ENCODE peak calls at places on chromosomes 4 and X, in seven cellular contexts. F is body of pancreas, O is BJ, B is pancreas, Z is tibial nerve, X is astrocyte of the spinal cord, A is HFF-Myc. J is an unnamed sample.

GRCh38 chr4:105399535-105400161 is 74.2 kb downstream of the PPA2 start:
- DNase-seq in X (peak), B (no peak), F (no peak), Z (no peak), O (peak), A (peak), J (peak)

GRCh38 chrX:68440940-68441339 is 7.6 kb upstream of the OPHN1 start:
- DNase-seq in X (peak), A (peak), F (peak), Z (peak), B (peak), O (no peak), J (peak)

GRCh38 chr4:143382539-143382938 is 45.9 kb downstream of the GAB1 start:
- DNase-seq in B (no peak), F (no peak), Z (no peak), O (no peak), A (no peak), X (peak), J (no peak)

GRCh38 chr4:14111730-14112171 is 484.2 kb upstream of the BOD1L1 start:
- DNase-seq in Z (no peak), A (no peak), O (peak), B (no peak), X (peak), F (no peak), J (no peak)

GRCh38 chr4:152304220-152304619 is 231.7 kb downstream of the FBXW7 start:
- DNase-seq in F (no peak), X (no peak), A (no peak), Z (no peak), B (no peak), O (no peak), J (no peak)

GRCh38 chr4:38791005-38791404 is 8.2 kb upstream of the TLR10 start:
- DNase-seq in Z (no peak), O (no peak), X (no peak), B (no peak), F (no peak), A (no peak), J (no peak)

GRCh38 chrX:46838482-46838857 is 1.6 kb downstream of the RP2 start:
- DNase-seq in X (no peak), F (no peak), O (no peak), A (no peak), B (no peak), Z (no peak), J (no peak)

GRCh38 chrX:107684956-107685385 is 56.7 kb downstream of the PRPS1 start:
- DNase-seq in B (peak), F (peak), A (peak), Z (peak), X (peak), O (no peak), J (no peak)

GRCh38 chr4:62269918-62270317 is 1069.8 kb downstream of the ADGRL3 start:
- DNase-seq in O (no peak), X (no peak), Z (no peak), A (no peak), B (no peak), F (no peak), J (no peak)

GRCh38 chr4:152594981-152595916 is 59.4 kb upstream of the FBXW7 start:
- DNase-seq in Z (no peak), A (no peak), B (no peak), O (no peak), X (no peak), F (no peak), J (no peak)

GRCh38 chrX:24610540-24610939 is 36.6 kb downstream of the PCYT1B start:
- DNase-seq in Z (no peak), B (no peak), F (no peak), A (no peak), O (no peak), X (no peak), J (no peak)

GRCh38 chr4:57102050-57102564 is 8.1 kb downstream of the IGFBP7 start:
- DNase-seq in B (peak), Z (peak), X (peak), O (peak), F (peak), A (peak), J (peak)

GRCh38 chr4:187149229-187149628 is 425.6 kb upstream of the FAT1 start:
- DNase-seq in F (no peak), X (no peak), Z (no peak), A (no peak), O (no peak), B (no peak), J (no peak)

GRCh38 chr4:88963817-88964216 is 93.2 kb downstream of the FAM13A start:
- DNase-seq in O (no peak), Z (no peak), X (peak), A (no peak), F (no peak), B (no peak), J (no peak)

GRCh38 chr4:140662082-140662869 is 93.5 kb upstream of the UCP1 start:
- DNase-seq in F (no peak), O (no peak), B (no peak), X (peak), Z (no peak), A (no peak), J (no peak)

GRCh38 chr4:40295572-40295971 is 39.6 kb upstream of the CHRNA9 start:
- DNase-seq in F (no peak), X (no peak), O (no peak), A (no peak), B (no peak), Z (no peak), J (no peak)

GRCh38 chr4:186701273-186701672 is 22.4 kb downstream of the FAT1 start:
- DNase-seq in B (no peak), F (peak), X (peak), A (no peak), O (no peak), Z (peak), J (peak)

GRCh38 chrX:11151799-11152591 is 40.9 kb downstream of the HCCS start:
- DNase-seq in A (no peak), F (no peak), O (no peak), B (no peak), Z (no peak), X (no peak), J (no peak)

GRCh38 chrX:11704725-11705495 is 39.2 kb upstream of the ARHGAP6 start:
- DNase-seq in X (peak), Z (no peak), F (no peak), B (no peak), A (no peak), O (no peak), J (peak)

GRCh38 chr4:95742179-95742578 is 97.7 kb upstream of the PDHA2 start:
- DNase-seq in O (no peak), B (no peak), Z (no peak), A (no peak), F (no peak), X (no peak), J (no peak)

GRCh38 chr4:39873823-39874222 is 103.9 kb downstream of the PDS5A start:
- DNase-seq in A (no peak), Z (no peak), F (no peak), B (no peak), X (no peak), O (no peak), J (no peak)

DNA sequence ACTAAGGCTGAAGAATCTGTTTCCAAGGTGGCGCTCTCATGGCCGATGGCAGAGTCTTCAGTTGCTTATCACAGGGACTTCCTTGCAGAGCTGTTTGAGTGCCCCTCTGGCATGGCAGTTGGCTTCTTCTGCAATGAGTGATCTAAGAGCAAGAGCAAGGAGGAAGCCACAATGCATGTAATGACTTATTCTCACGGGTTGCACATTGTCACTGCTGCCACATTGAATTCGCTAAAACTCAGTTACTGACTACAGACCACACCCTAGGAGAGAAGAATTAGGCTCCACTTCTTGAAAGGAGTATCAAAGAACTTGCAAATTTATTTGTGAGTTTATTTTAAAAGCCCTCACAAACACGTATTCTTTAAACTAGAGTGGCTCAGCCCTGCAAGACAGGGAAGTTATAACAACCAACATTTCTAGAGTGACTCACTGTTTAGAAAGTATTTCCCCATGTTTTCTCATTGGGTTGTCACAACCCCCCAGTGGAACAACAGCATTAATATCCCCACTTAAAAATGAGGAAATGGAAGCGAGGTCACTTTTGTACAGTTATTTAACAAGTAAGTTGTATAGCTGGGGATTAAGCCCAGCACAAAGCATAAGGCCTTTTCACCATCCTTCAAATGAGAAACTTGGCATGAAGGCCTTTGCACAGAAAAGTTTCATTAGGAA is 32.4 kb upstream of the RBPJ start:
- DNase-seq in B (no peak), A (no peak), F (no peak), X (peak), O (peak), Z (no peak), J (peak)
- H3K4me3 ChIP-seq in B (no peak), A (no peak), F (no peak), X (no peak), O (no peak), Z (no peak), J (no peak)

GRCh38 chr4:63814171-63814964 is 594.9 kb downstream of the TECRL start:
- DNase-seq in A (no peak), X (no peak), O (no peak), B (no peak), Z (no peak), F (no peak), J (no peak)
- H3K4me3 ChIP-seq in A (no peak), X (no peak), O (no peak), B (no peak), Z (no peak), F (no peak), J (no peak)

DNA sequence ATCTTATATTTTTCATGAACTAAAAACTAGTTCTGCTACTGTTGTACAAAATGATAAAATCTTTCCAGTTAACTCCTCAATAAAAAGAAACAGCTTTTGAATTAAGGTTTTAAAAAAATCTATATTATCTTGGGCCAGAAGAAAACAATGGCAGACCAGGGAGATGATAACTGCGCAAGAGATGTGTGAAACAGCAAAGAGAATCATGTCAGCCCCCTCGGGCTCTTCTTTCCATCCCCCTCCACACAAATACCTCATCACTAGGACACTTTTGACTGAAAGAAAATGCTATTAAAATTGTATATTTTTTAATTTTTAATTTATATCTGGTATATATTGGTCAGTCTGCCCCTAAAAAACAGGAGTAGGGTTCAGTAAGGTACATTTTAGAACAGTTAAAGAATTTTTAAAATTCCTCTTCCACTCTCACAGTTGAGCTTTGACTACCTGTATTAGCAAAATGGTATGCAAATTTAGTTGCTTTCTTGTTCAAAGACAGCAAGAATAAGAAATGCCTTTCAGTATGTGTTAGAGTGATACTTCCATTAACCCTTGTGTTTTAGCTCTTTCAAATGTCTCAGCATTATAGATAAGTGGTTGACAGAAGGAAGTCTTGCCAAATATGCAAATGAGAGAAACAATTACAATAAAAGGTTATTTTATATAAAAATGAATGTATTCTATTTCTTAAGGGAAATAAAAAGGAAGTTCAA is 36.4 kb upstream of the LCORL start:
- DNase-seq in F (no peak), Z (no peak), X (no peak), O (no peak), B (no peak), A (no peak), J (no peak)
- H3K4me3 ChIP-seq in F (no peak), Z (peak), X (no peak), O (no peak), B (no peak), A (no peak), J (peak)

DNA sequence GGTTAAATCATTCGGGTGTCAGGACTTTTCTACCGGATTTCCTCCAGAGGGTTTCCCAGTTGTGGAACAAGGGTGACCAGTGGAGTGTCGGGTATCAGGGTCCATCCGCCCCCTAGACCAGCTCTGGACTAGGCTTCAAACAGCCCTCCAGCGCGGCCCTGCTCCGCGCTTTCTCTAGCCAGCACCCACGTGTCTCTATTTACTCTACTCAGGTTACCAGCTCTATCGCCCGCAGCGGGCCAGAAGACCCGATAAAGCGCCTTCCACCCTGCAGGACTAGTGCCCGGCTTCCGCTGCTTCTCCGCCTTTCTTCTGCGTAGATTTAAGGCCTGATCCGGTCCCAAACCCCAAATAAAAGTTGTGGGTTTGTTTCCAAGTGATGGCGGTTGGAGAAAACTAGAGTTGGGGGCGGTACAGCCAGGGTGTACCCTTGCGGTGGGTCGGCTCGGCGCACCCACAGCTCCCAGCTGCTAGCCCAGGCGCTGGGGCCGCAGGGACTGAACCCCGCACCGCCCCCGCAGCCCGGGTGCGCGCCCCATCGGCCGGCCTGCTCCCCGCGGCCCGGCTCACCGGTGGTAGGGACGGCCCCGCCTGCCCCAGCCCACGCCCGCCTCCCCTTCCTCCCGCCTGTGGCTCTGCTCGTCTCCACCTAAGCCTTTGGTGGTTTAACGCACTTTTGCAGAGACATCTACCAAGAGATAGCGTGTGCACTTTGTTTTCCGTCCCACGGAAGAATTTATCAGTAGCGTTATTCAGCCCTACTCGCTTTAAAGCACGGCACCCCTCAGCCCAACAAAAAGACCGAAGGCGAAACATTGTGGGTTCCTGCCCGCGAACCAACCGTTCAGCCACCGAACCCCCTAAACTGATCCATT is 2.1 kb downstream of the LEF1 start:
- DNase-seq in Z (no peak), X (peak), A (no peak), O (no peak), B (peak), F (peak), J (peak)
- H3K4me3 ChIP-seq in Z (peak), X (peak), A (peak), O (peak), B (no peak), F (no peak), J (peak)

DNA sequence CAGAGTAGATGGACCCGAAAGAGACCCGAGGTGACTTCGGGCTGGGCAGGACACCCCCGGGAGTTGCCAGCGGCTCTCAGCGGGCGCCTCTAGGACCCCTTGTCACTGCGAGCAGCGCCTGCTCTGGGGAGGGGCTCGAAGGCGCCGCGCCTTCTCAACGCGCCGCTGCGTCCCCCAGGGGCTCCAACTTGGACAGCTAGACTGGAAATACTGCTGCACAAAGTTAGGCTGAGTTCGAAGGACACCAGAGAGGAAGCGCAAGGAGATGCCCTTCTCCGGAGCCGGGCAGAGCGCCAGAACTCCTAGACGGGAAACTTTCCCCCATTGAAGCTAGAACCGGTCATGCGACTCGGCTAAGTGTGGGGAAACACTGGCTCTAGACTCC is 493 bp upstream of the KCNIP4 start:
- DNase-seq in X (no peak), A (no peak), O (no peak), B (no peak), F (no peak), Z (no peak), J (no peak)
- H3K4me3 ChIP-seq in X (peak), A (no peak), O (peak), B (no peak), F (no peak), Z (no peak), J (no peak)

J was measured in SJSA1.